ENCODE peak calls at places on chromosome 22, in six cellular contexts. One of them, this sample, is unnamed.

GRCh38 chr22:38697055-38697980 is 3.4 kb downstream of the JOSD1 start:
- DNase-seq in activated naive CD4-positive, alpha-beta T cell: no peak
- DNase-seq in SK-N-SH: no peak
- DNase-seq in neural progenitor cell: peak
- DNase-seq in activated CD4-positive, alpha-beta T cell treated with anti-CD3 and anti-CD28 coated beads, Interleukin-2, amount 50 U/mL, for 1 hour: no peak
- DNase-seq in NCI-H1436: no peak
- DNase-seq in this sample: no peak

GRCh38 chr22:42443240-42444059 is 11.2 kb upstream of the NFAM1 start:
- DNase-seq in SK-N-SH: no peak
- DNase-seq in activated naive CD4-positive, alpha-beta T cell: no peak
- DNase-seq in activated CD4-positive, alpha-beta T cell treated with anti-CD3 and anti-CD28 coated beads, Interleukin-2, amount 50 U/mL, for 1 hour: no peak
- DNase-seq in NCI-H1436: no peak
- DNase-seq in neural progenitor cell: no peak
- DNase-seq in this sample: no peak

GRCh38 chr22:22243033-22243680 is 1.4 kb upstream of the VPREB1 start:
- DNase-seq in activated naive CD4-positive, alpha-beta T cell: no peak
- DNase-seq in neural progenitor cell: no peak
- DNase-seq in NCI-H1436: no peak
- DNase-seq in activated CD4-positive, alpha-beta T cell treated with anti-CD3 and anti-CD28 coated beads, Interleukin-2, amount 50 U/mL, for 1 hour: no peak
- DNase-seq in SK-N-SH: no peak
- DNase-seq in this sample: no peak

GRCh38 chr22:31378123-31378522 is 21.3 kb upstream of the DRG1 start:
- DNase-seq in activated CD4-positive, alpha-beta T cell treated with anti-CD3 and anti-CD28 coated beads, Interleukin-2, amount 50 U/mL, for 1 hour: no peak
- DNase-seq in activated naive CD4-positive, alpha-beta T cell: no peak
- DNase-seq in neural progenitor cell: no peak
- DNase-seq in NCI-H1436: no peak
- DNase-seq in SK-N-SH: no peak
- DNase-seq in this sample: no peak

GRCh38 chr22:17945851-17946690 is 78.3 kb downstream of the MICAL3 start:
- DNase-seq in SK-N-SH: no peak
- DNase-seq in neural progenitor cell: no peak
- DNase-seq in activated CD4-positive, alpha-beta T cell treated with anti-CD3 and anti-CD28 coated beads, Interleukin-2, amount 50 U/mL, for 1 hour: no peak
- DNase-seq in activated naive CD4-positive, alpha-beta T cell: no peak
- DNase-seq in NCI-H1436: peak
- DNase-seq in this sample: no peak

GRCh38 chr22:37157516-37158289 is 8.0 kb upstream of the IL2RB start:
- DNase-seq in SK-N-SH: no peak
- DNase-seq in neural progenitor cell: no peak
- DNase-seq in NCI-H1436: no peak
- DNase-seq in activated naive CD4-positive, alpha-beta T cell: no peak
- DNase-seq in activated CD4-positive, alpha-beta T cell treated with anti-CD3 and anti-CD28 coated beads, Interleukin-2, amount 50 U/mL, for 1 hour: no peak
- DNase-seq in this sample: no peak

GRCh38 chr22:37632174-37633081 is 7.0 kb upstream of the SH3BP1 start:
- DNase-seq in activated naive CD4-positive, alpha-beta T cell: no peak
- DNase-seq in SK-N-SH: no peak
- DNase-seq in neural progenitor cell: no peak
- DNase-seq in activated CD4-positive, alpha-beta T cell treated with anti-CD3 and anti-CD28 coated beads, Interleukin-2, amount 50 U/mL, for 1 hour: no peak
- DNase-seq in NCI-H1436: no peak
- DNase-seq in this sample: no peak

GRCh38 chr22:45504703-45505341 is 2.1 kb downstream of the FBLN1 start:
- DNase-seq in activated CD4-positive, alpha-beta T cell treated with anti-CD3 and anti-CD28 coated beads, Interleukin-2, amount 50 U/mL, for 1 hour: no peak
- DNase-seq in neural progenitor cell: peak
- DNase-seq in activated naive CD4-positive, alpha-beta T cell: no peak
- DNase-seq in NCI-H1436: no peak
- DNase-seq in SK-N-SH: peak
- DNase-seq in this sample: no peak

GRCh38 chr22:42436402-42436801 is 4.2 kb upstream of the NFAM1 start:
- DNase-seq in NCI-H1436: no peak
- DNase-seq in activated naive CD4-positive, alpha-beta T cell: no peak
- DNase-seq in SK-N-SH: no peak
- DNase-seq in neural progenitor cell: no peak
- DNase-seq in activated CD4-positive, alpha-beta T cell treated with anti-CD3 and anti-CD28 coated beads, Interleukin-2, amount 50 U/mL, for 1 hour: no peak
- DNase-seq in this sample: no peak

GRCh38 chr22:28440517-28441366 is 238.9 kb downstream of the TTC28 start:
- DNase-seq in activated naive CD4-positive, alpha-beta T cell: no peak
- DNase-seq in NCI-H1436: no peak
- DNase-seq in SK-N-SH: peak
- DNase-seq in activated CD4-positive, alpha-beta T cell treated with anti-CD3 and anti-CD28 coated beads, Interleukin-2, amount 50 U/mL, for 1 hour: no peak
- DNase-seq in neural progenitor cell: no peak
- DNase-seq in this sample: no peak

This sample was measured in omental fat pad.